ENCODE peak calls at places on chromosomes 12 and 14, in five cellular contexts. One of them, this sample, is unnamed.

GRCh38 chr14:37253905-37254304 is 56.2 kb downstream of the MIPOL1 start:
- DNase-seq in fibroblast of lung: peak
- DNase-seq in GM23338: no peak
- DNase-seq in PC-3: peak
- DNase-seq in GM12864: no peak
- DNase-seq in this sample: peak

GRCh38 chr12:89731064-89731463 is 22.4 kb upstream of the ATP2B1 start:
- DNase-seq in fibroblast of lung: peak
- DNase-seq in GM23338: no peak
- DNase-seq in PC-3: peak
- DNase-seq in GM12864: no peak
- DNase-seq in this sample: peak

GRCh38 chr12:14934511-14934910 is 3.8 kb downstream of the ERP27 start:
- DNase-seq in fibroblast of lung: no peak
- DNase-seq in GM23338: no peak
- DNase-seq in PC-3: peak
- DNase-seq in GM12864: no peak
- DNase-seq in this sample: no peak

GRCh38 chr14:67428501-67429031 is 16.6 kb upstream of the PLEK2 start:
- DNase-seq in fibroblast of lung: peak
- DNase-seq in GM23338: no peak
- DNase-seq in PC-3: peak
- DNase-seq in GM12864: no peak
- DNase-seq in this sample: peak

GRCh38 chr12:24496755-24497154 is 452.1 kb downstream of the BCAT1 start:
- DNase-seq in fibroblast of lung: peak
- DNase-seq in GM23338: no peak
- DNase-seq in PC-3: no peak
- DNase-seq in GM12864: no peak
- DNase-seq in this sample: no peak

GRCh38 chr14:34070917-34071407 is 120.1 kb upstream of the EGLN3 start:
- DNase-seq in fibroblast of lung: no peak
- DNase-seq in GM23338: no peak
- DNase-seq in PC-3: no peak
- DNase-seq in GM12864: no peak
- DNase-seq in this sample: no peak

GRCh38 chr12:124286414-124286813 is 8.5 kb upstream of the RFLNA start:
- DNase-seq in fibroblast of lung: no peak
- DNase-seq in GM23338: no peak
- DNase-seq in PC-3: no peak
- DNase-seq in GM12864: no peak
- DNase-seq in this sample: no peak

GRCh38 chr12:119082496-119082895 is 96.2 kb upstream of the HSPB8 start:
- DNase-seq in fibroblast of lung: no peak
- DNase-seq in GM23338: no peak
- DNase-seq in PC-3: no peak
- DNase-seq in GM12864: no peak
- DNase-seq in this sample: no peak

GRCh38 chr12:24482882-24483604 is 465.9 kb downstream of the BCAT1 start:
- DNase-seq in fibroblast of lung: peak
- DNase-seq in GM23338: no peak
- DNase-seq in PC-3: no peak
- DNase-seq in GM12864: no peak
- DNase-seq in this sample: no peak

GRCh38 chr12:4353785-4354208 is 25.7 kb downstream of the FGF23 start:
- DNase-seq in fibroblast of lung: peak
- DNase-seq in GM23338: peak
- DNase-seq in PC-3: peak
- DNase-seq in GM12864: no peak
- DNase-seq in this sample: no peak
- TF ChIP-seq CTCF in fibroblast of lung: peak
- TF ChIP-seq CTCF in GM23338: peak
- TF ChIP-seq CTCF in PC-3: peak
- TF ChIP-seq CTCF in GM12864: peak
- TF ChIP-seq CTCF in this sample: peak

GRCh38 chr12:53604581-53604980 is 21.6 kb downstream of the ATF7 start:
- DNase-seq in fibroblast of lung: no peak
- DNase-seq in GM23338: no peak
- DNase-seq in PC-3: no peak
- DNase-seq in GM12864: no peak
- DNase-seq in this sample: no peak
- TF ChIP-seq CTCF in fibroblast of lung: no peak
- TF ChIP-seq CTCF in GM23338: no peak
- TF ChIP-seq CTCF in PC-3: no peak
- TF ChIP-seq CTCF in GM12864: no peak
- TF ChIP-seq CTCF in this sample: no peak

DNA sequence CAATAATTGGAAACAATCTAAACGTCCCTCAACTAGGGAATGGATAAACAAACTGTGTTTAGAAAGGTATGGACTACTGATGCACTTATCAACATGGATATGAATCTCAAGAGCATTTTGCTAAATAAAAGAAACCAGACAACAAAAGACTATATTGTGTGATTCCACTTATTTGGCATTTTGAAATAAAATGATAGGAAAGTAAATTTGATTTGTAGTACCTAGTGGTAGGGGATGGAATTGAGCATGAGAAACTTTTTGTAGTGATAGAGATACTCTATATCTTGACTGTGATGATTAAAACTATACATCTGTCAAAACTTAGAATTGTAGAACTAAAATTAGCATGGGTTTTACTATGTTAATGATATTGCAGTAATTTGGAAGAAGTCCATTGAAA is 87.1 kb downstream of the ARID2 start:
- DNase-seq in fibroblast of lung: no peak
- DNase-seq in GM23338: no peak
- DNase-seq in PC-3: no peak
- DNase-seq in GM12864: no peak
- DNase-seq in this sample: no peak
- TF ChIP-seq CTCF in fibroblast of lung: no peak
- TF ChIP-seq CTCF in GM23338: peak
- TF ChIP-seq CTCF in PC-3: peak
- TF ChIP-seq CTCF in GM12864: no peak
- TF ChIP-seq CTCF in this sample: peak

GRCh38 chr14:74207943-74208342 is 31.3 kb upstream of the VSX2 start:
- DNase-seq in fibroblast of lung: peak
- DNase-seq in GM23338: peak
- DNase-seq in PC-3: peak
- DNase-seq in GM12864: no peak
- DNase-seq in this sample: no peak
- TF ChIP-seq CTCF in fibroblast of lung: peak
- TF ChIP-seq CTCF in GM23338: peak
- TF ChIP-seq CTCF in PC-3: peak
- TF ChIP-seq CTCF in GM12864: peak
- TF ChIP-seq CTCF in this sample: peak

GRCh38 chr12:49626836-49627235 is 3.5 kb downstream of the PRPF40B start:
- DNase-seq in fibroblast of lung: no peak
- DNase-seq in GM23338: no peak
- DNase-seq in PC-3: no peak
- DNase-seq in GM12864: no peak
- DNase-seq in this sample: no peak

GRCh38 chr12:49624919-49625577 is 1.7 kb downstream of the PRPF40B start:
- DNase-seq in fibroblast of lung: no peak
- DNase-seq in GM23338: no peak
- DNase-seq in PC-3: peak
- DNase-seq in GM12864: no peak
- DNase-seq in this sample: no peak

GRCh38 chr12:49623142-49623899 is at the start of gene PRPF40B:
- DNase-seq in fibroblast of lung: peak
- DNase-seq in GM23338: peak
- DNase-seq in PC-3: peak
- DNase-seq in GM12864: peak
- DNase-seq in this sample: peak

GRCh38 chr12:49627752-49628360 is 4.5 kb downstream of the PRPF40B start:
- DNase-seq in fibroblast of lung: no peak
- DNase-seq in GM23338: no peak
- DNase-seq in PC-3: peak
- DNase-seq in GM12864: no peak
- DNase-seq in this sample: peak

GRCh38 chr12:49626169-49626835 is 2.9 kb downstream of the PRPF40B start:
- DNase-seq in fibroblast of lung: no peak
- DNase-seq in GM23338: no peak
- DNase-seq in PC-3: peak
- DNase-seq in GM12864: no peak
- DNase-seq in this sample: no peak
- TF ChIP-seq CTCF in fibroblast of lung: no peak
- TF ChIP-seq CTCF in GM23338: no peak
- TF ChIP-seq CTCF in PC-3: no peak
- TF ChIP-seq CTCF in GM12864: peak
- TF ChIP-seq CTCF in this sample: no peak

DNA sequence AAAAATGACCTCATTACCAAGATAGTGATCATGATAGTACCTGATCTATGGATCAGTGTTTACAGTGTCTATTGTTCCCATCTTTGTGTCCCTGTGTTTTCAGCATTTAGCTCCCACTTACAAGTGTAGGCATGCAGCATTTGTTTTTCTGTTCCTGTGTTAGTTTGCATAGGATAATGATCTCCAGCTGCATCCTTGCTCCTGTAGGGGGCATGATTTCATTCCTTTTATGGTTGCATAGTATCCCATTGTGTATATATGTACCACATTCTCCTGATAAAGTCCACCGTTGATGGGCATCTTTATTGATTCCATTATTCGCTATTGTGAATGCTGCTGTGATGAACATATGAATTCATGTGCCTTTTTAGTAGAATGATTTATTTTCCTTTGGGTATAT is 215.4 kb upstream of the NAV3 start:
- DNase-seq in fibroblast of lung: no peak
- DNase-seq in GM23338: peak
- DNase-seq in PC-3: peak
- DNase-seq in GM12864: no peak
- DNase-seq in this sample: peak
- TF ChIP-seq CTCF in fibroblast of lung: peak
- TF ChIP-seq CTCF in GM23338: peak
- TF ChIP-seq CTCF in PC-3: peak
- TF ChIP-seq CTCF in GM12864: no peak
- TF ChIP-seq CTCF in this sample: peak

GRCh38 chr12:9064201-9064814 is 51.4 kb downstream of the A2M start:
- DNase-seq in fibroblast of lung: peak
- DNase-seq in GM23338: peak
- DNase-seq in PC-3: peak
- DNase-seq in GM12864: peak
- DNase-seq in this sample: no peak
- TF ChIP-seq CTCF in fibroblast of lung: peak
- TF ChIP-seq CTCF in GM23338: peak
- TF ChIP-seq CTCF in PC-3: peak
- TF ChIP-seq CTCF in GM12864: peak
- TF ChIP-seq CTCF in this sample: no peak

GRCh38 chr14:21066882-21067502 is 3.1 kb upstream of the ARHGEF40 start:
- DNase-seq in fibroblast of lung: peak
- DNase-seq in GM23338: peak
- DNase-seq in PC-3: peak
- DNase-seq in GM12864: no peak
- DNase-seq in this sample: no peak
- TF ChIP-seq CTCF in fibroblast of lung: peak
- TF ChIP-seq CTCF in GM23338: peak
- TF ChIP-seq CTCF in PC-3: peak
- TF ChIP-seq CTCF in GM12864: peak
- TF ChIP-seq CTCF in this sample: peak

GRCh38 chr12:20967756-20968155 is 157.3 kb downstream of the SLCO1B3 start:
- DNase-seq in fibroblast of lung: no peak
- DNase-seq in GM23338: no peak
- DNase-seq in PC-3: no peak
- DNase-seq in GM12864: no peak
- DNase-seq in this sample: no peak
- TF ChIP-seq CTCF in fibroblast of lung: no peak
- TF ChIP-seq CTCF in GM23338: no peak
- TF ChIP-seq CTCF in PC-3: no peak
- TF ChIP-seq CTCF in GM12864: no peak
- TF ChIP-seq CTCF in this sample: no peak

This sample was measured in HFFc6.